ENCODE peak calls at places on chromosomes 4 and X, in six cellular contexts. K is SK-N-SH, O is suprapubic skin, S is K562, P is breast epithelium, B is spleen. U is an unnamed sample. For H3K36me3, the result is how much of the 10 kb centered on the place peaks cover.

GRCh38 chr4:98691588-98691987 is 33.2 kb upstream of the TSPAN5 start:
- DNase-seq in K (no peak), O (no peak), S (no peak), P (no peak), B (no peak), U (no peak)

GRCh38 chr4:22679518-22679897 is 13.2 kb upstream of the GBA3 start:
- DNase-seq in K (no peak), O (no peak), S (no peak), P (no peak), B (no peak), U (no peak)

GRCh38 chrX:136147320-136147901 is at the start of gene FHL1:
- DNase-seq in K (peak), O (no peak), S (peak), P (no peak), B (peak), U (peak)

GRCh38 chr4:177802149-177802548 is 359.9 kb upstream of the AGA start:
- DNase-seq in K (no peak), O (no peak), S (no peak), P (no peak), B (no peak), U (no peak)

GRCh38 chrX:146264763-146265375 is 447.2 kb downstream of the SLITRK2 start:
- DNase-seq in K (no peak), O (no peak), S (no peak), P (no peak), B (no peak), U (no peak)

GRCh38 chrX:118698516-118699247 is 28.7 kb upstream of the IL13RA1 start:
- DNase-seq in K (no peak), O (no peak), S (no peak), P (no peak), B (no peak), U (no peak)

GRCh38 chrX:43633757-43634156 is 22.3 kb upstream of the MAOA start:
- DNase-seq in K (no peak), O (no peak), S (no peak), P (no peak), B (no peak), U (no peak)

GRCh38 chrX:123803331-123803983 is 56.4 kb upstream of the XIAP start:
- DNase-seq in K (peak), O (no peak), S (peak), P (no peak), B (no peak), U (no peak)

GRCh38 chr4:4379540-4380087 is 7.3 kb upstream of the NSG1 start:
- DNase-seq in K (no peak), O (no peak), S (no peak), P (no peak), B (no peak), U (no peak)

GRCh38 chrX:100622989-100623388 is 13.6 kb downstream of the TSPAN6 start:
- DNase-seq in K (no peak), O (no peak), S (no peak), P (no peak), B (no peak), U (no peak)

GRCh38 chrX:46588263-46588662 is 14.7 kb downstream of the CHST7 start:
- DNase-seq in K (no peak), O (no peak), S (no peak), P (peak), B (no peak), U (peak)

GRCh38 chr4:48173055-48173991 is 39.3 kb upstream of the TXK start:
- DNase-seq in K (no peak), O (no peak), S (peak), P (no peak), B (no peak), U (no peak)

GRCh38 chr4:147430111-147430510 is 50.8 kb upstream of the EDNRA start:
- DNase-seq in K (no peak), O (no peak), S (no peak), P (no peak), B (no peak), U (no peak)

GRCh38 chrX:40521868-40522450 is 58.8 kb upstream of the ATP6AP2 start:
- DNase-seq in K (no peak), O (no peak), S (no peak), P (no peak), B (no peak), U (no peak)

GRCh38 chr4:165630671-165631070 is 242.4 kb upstream of the TLL1 start:
- DNase-seq in K (no peak), O (no peak), S (no peak), P (no peak), B (no peak), U (no peak)

GRCh38 chrX:138849521-138849920 is 138.0 kb upstream of the FGF13 start:
- DNase-seq in K (no peak), O (no peak), S (no peak), P (no peak), B (no peak), U (no peak)

GRCh38 chr4:83054928-83055327 is 19.9 kb downstream of the COPS4 start:
- DNase-seq in K (peak), O (no peak), S (no peak), P (no peak), B (no peak), U (no peak)

GRCh38 chr4:47662975-47663374 is 174.9 kb downstream of the CORIN start:
- DNase-seq in K (no peak), O (no peak), S (peak), P (no peak), B (no peak), U (no peak)

GRCh38 chr4:174396599-174396998 is 112.9 kb downstream of the CEP44 start:
- DNase-seq in K (no peak), O (no peak), S (no peak), P (no peak), B (no peak), U (no peak)

GRCh38 chr4:103422467-103423219 is 224.5 kb upstream of the CENPE start:
- DNase-seq in K (no peak), O (no peak), S (no peak), P (no peak), B (no peak), U (no peak)

GRCh38 chr4:183492791-183493221 is 12.1 kb upstream of the ING2 start:
- DNase-seq in K (no peak), O (no peak), S (no peak), P (no peak), B (no peak), U (no peak)

GRCh38 chr4:188660796-188661195 is 521.6 kb downstream of the TRIML1 start:
- DNase-seq in K (no peak), O (no peak), S (no peak), P (no peak), B (no peak), U (no peak)

GRCh38 chrX:10795721-10796120 is 175.3 kb upstream of the MID1 start:
- DNase-seq in K (no peak), O (no peak), S (no peak), P (no peak), B (no peak), U (no peak)

GRCh38 chr4:20684852-20685763 is 15.2 kb upstream of the PACRGL start:
- DNase-seq in K (peak), O (no peak), S (peak), P (no peak), B (no peak), U (no peak)

GRCh38 chr4:740011-740410 is 34.4 kb downstream of the PCGF3 start:
- DNase-seq in K (no peak), O (no peak), S (no peak), P (no peak), B (no peak), U (no peak)

GRCh38 chrX:1075156-1075555 is 137.3 kb downstream of the CRLF2 start:
- DNase-seq in K (no peak), O (peak), S (no peak), P (no peak), B (no peak), U (peak)

GRCh38 chr4:165359501-165359900 is 19.3 kb upstream of the CPE start:
- DNase-seq in K (no peak), O (no peak), S (no peak), P (no peak), B (no peak), U (no peak)

GRCh38 chrX:136694491-136695087 is 46.6 kb downstream of the CD40LG start:
- DNase-seq in K (peak), O (no peak), S (peak), P (no peak), B (no peak), U (no peak)

GRCh38 chr4:7635435-7635834 is 200.7 kb upstream of the PSAPL1 start:
- DNase-seq in K (no peak), O (no peak), S (no peak), P (no peak), B (no peak), U (no peak)

GRCh38 chr4:73707918-73708577 is 32.3 kb upstream of the CXCL8 start:
- DNase-seq in K (no peak), O (no peak), S (peak), P (no peak), B (no peak), U (peak)

GRCh38 chr4:140928880-140929279 is 172.7 kb upstream of the TBC1D9 start:
- DNase-seq in K (no peak), O (no peak), S (no peak), P (no peak), B (no peak), U (no peak)

GRCh38 chrX:12970691-12971202 is 4.2 kb upstream of the TMSB4X start:
- DNase-seq in K (no peak), O (no peak), S (no peak), P (no peak), B (peak), U (no peak)

GRCh38 chr4:8270418-8270771 is 841 bp downstream of the HTRA3 start:
- DNase-seq in K (no peak), O (no peak), S (no peak), P (no peak), B (no peak), U (no peak)

GRCh38 chrX:96182366-96182765 is 502.3 kb upstream of the DIAPH2 start:
- DNase-seq in K (peak), O (no peak), S (no peak), P (no peak), B (no peak), U (no peak)

GRCh38 chrX:135411893-135412292 is 9.9 kb upstream of the SMIM10L2A start:
- DNase-seq in K (no peak), O (no peak), S (no peak), P (no peak), B (no peak), U (no peak)

GRCh38 chrX:71815906-71816156 is 52.7 kb downstream of the CXorf49B start:
- DNase-seq in K (no peak), O (no peak), S (no peak), P (no peak), B (peak), U (no peak)

GRCh38 chr4:184819786-184820185 is 6.0 kb downstream of the ACSL1 start:
- DNase-seq in K (no peak), O (peak), S (no peak), P (no peak), B (no peak), U (no peak)
- H3K27ac ChIP-seq in K (no peak), O (no peak), S (no peak), P (peak), B (peak), U (no peak)

GRCh38 chr4:108029321-108029720 is 39.6 kb downstream of the HADH start:
- DNase-seq in K (no peak), O (no peak), S (no peak), P (no peak), B (no peak), U (no peak)
- H3K36me3 ChIP-seq in K (under half), O (half or more), S (under half), P (under half), B (under half), U (under half)

GRCh38 chr4:156723951-156724668 is 247.5 kb downstream of the PDGFC start:
- DNase-seq in K (no peak), O (no peak), S (no peak), P (no peak), B (peak), U (no peak)

GRCh38 chr4:156725257-156725656 is 246.3 kb downstream of the PDGFC start:
- DNase-seq in K (no peak), O (no peak), S (no peak), P (no peak), B (no peak), U (no peak)

GRCh38 chr4:156732634-156733033 is 239.0 kb downstream of the PDGFC start:
- DNase-seq in K (no peak), O (no peak), S (no peak), P (no peak), B (no peak), U (no peak)

GRCh38 chr4:156733582-156733981 is 238.0 kb downstream of the PDGFC start:
- DNase-seq in K (no peak), O (no peak), S (no peak), P (no peak), B (no peak), U (no peak)

GRCh38 chr4:156729416-156729815 is 242.2 kb downstream of the PDGFC start:
- DNase-seq in K (no peak), O (no peak), S (no peak), P (no peak), B (no peak), U (no peak)
- TF ChIP-seq POLR2AphosphoS5 in K (no peak), O (no peak), S (no peak), P (no peak), B (no peak), U (no peak)

DNA sequence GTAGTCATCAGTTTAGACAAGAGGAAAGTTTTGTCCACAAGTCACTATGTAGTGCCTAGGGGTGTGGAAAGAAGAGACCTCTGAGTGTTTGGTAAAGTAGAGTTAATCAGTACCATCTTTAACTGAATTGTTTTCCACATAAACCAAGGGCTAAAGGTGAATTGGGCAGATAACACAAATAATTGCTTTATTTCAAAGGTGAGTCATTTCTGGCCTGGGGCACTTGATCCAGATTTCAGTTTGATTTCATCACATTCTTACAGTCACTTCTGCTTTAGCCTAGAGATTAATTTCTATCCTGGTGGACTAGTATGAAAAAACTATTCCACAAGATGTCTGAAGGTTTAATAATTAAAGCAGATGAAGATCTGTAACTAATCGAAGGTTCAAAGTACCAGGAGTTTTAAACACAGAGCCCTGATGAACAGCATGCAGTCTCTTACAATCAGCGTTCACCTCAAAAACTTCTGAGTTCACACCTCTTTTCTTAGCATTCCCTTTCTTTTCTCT is 74.5 kb upstream of the BOD1L1 start:
- DNase-seq in K (no peak), O (no peak), S (no peak), P (no peak), B (no peak), U (no peak)
- H3K27ac ChIP-seq in K (no peak), O (no peak), S (no peak), P (peak), B (no peak), U (no peak)

GRCh38 chr4:3184725-3185124 is 64.2 kb upstream of the MSANTD1 start:
- DNase-seq in K (no peak), O (no peak), S (no peak), P (no peak), B (no peak), U (no peak)
- H3K36me3 ChIP-seq in K (under half), O (half or more), S (half or more), P (under half), B (half or more), U (under half)

GRCh38 chrX:74343327-74343969 is 39.5 kb downstream of the ZCCHC13 start:
- DNase-seq in K (no peak), O (no peak), S (no peak), P (no peak), B (no peak), U (no peak)

GRCh38 chrX:74349387-74349786 is 45.4 kb downstream of the ZCCHC13 start:
- DNase-seq in K (no peak), O (no peak), S (no peak), P (no peak), B (no peak), U (no peak)

GRCh38 chrX:74346124-74346523 is 42.1 kb downstream of the ZCCHC13 start:
- DNase-seq in K (no peak), O (no peak), S (no peak), P (no peak), B (no peak), U (no peak)

GRCh38 chrX:74338852-74339251 is 34.9 kb downstream of the ZCCHC13 start:
- DNase-seq in K (no peak), O (no peak), S (no peak), P (no peak), B (no peak), U (no peak)

GRCh38 chrX:74343970-74344622 is 40.1 kb downstream of the ZCCHC13 start:
- DNase-seq in K (peak), O (no peak), S (peak), P (peak), B (no peak), U (no peak)
- TF ChIP-seq POLR2AphosphoS5 in K (no peak), O (no peak), S (no peak), P (no peak), B (peak), U (no peak)